ENCODE peak calls at places on chromosomes 13 and 19, in five cellular contexts. U is ELR, X is NCI-H524, W is dermis microvascular lymphatic vessel endothelial cell, C is memory B cell. M is an unnamed sample.

GRCh38 chr19:18875726-18876125 is 20.2 kb downstream of the CERS1 start:
- DNase-seq in X (no peak), U (no peak), W (no peak), C (no peak), M (no peak)

GRCh38 chr13:32594339-32594738 is 8.1 kb downstream of the PDS5B start:
- DNase-seq in C (no peak), X (no peak), U (peak; percentile 49), W (no peak), M (no peak)

GRCh38 chr13:43478178-43478577 is 308.6 kb downstream of the ENOX1 start:
- DNase-seq in W (peak; percentile 29), X (no peak), C (no peak), U (no peak), M (no peak)

GRCh38 chr19:3343619-3344502 is 22.5 kb upstream of the NFIC start:
- DNase-seq in W (peak; percentile 62), X (peak; percentile 89), U (peak; percentile 64), C (no peak), M (peak; percentile 80)

GRCh38 chr13:97111705-97112104 is 110.4 kb upstream of the MBNL2 start:
- DNase-seq in X (no peak), C (no peak), W (peak; percentile 29), U (no peak), M (no peak)

GRCh38 chr19:860481-861098 is 1.1 kb downstream of the CFD start:
- DNase-seq in C (peak; percentile 66), W (peak; percentile 48), X (peak; percentile 64), U (peak; percentile 36), M (peak; percentile 77)

GRCh38 chr19:42270346-42271044 is 1.4 kb downstream of the CIC start:
- DNase-seq in X (no peak), W (peak; percentile 77), C (no peak), U (peak; percentile 88), M (peak; percentile 71)

GRCh38 chr19:30670011-30670329 is 297.8 kb downstream of the ZNF536 start:
- DNase-seq in U (no peak), W (no peak), X (no peak), C (no peak), M (no peak)